ENCODE peak calls at places on chromosomes 4 and X, in five cellular contexts. M is HFFc6, I is MCF 10A, F is D341Med, D is frontal cortex. R is an unnamed sample.

GRCh38 chrX:22666441-22666840 is 333.3 kb upstream of the DDX53 start:
- DNase-seq in D (no peak), I (peak), F (peak), M (no peak), R (no peak)

GRCh38 chr4:38275331-38275821 is 315.2 kb downstream of the PTTG2 start:
- DNase-seq in I (peak), F (no peak), D (no peak), M (no peak), R (no peak)

GRCh38 chr4:116358633-116359222 is 726.6 kb downstream of the TRAM1L1 start:
- DNase-seq in I (peak), M (peak), F (peak), D (no peak), R (peak)

GRCh38 chr4:120331486-120332281 is 265.0 kb upstream of the MAD2L1 start:
- DNase-seq in F (no peak), M (no peak), D (no peak), I (peak), R (no peak)

GRCh38 chr4:3112979-3113469 is 38.5 kb downstream of the HTT start:
- DNase-seq in M (no peak), D (no peak), I (no peak), F (no peak), R (no peak)

GRCh38 chr4:139523076-139523475 is 32.9 kb downstream of the SETD7 start:
- DNase-seq in D (no peak), F (no peak), I (peak), M (no peak), R (no peak)

GRCh38 chr4:19492611-19493010 is 759.1 kb upstream of the SLIT2 start:
- DNase-seq in I (no peak), F (no peak), M (no peak), D (no peak), R (peak)

GRCh38 chr4:153159728-153160221 is 44.5 kb upstream of the TRIM2 start:
- DNase-seq in I (peak), D (no peak), M (peak), F (no peak), R (peak)

GRCh38 chr4:164935363-164935762 is 42.1 kb downstream of the TRIM61 start:
- DNase-seq in F (peak), D (no peak), I (no peak), M (no peak), R (no peak)

GRCh38 chr4:105196523-105197145 is 50.0 kb downstream of the TET2 start:
- DNase-seq in M (no peak), I (peak), D (no peak), F (no peak), R (no peak)

GRCh38 chr4:156228706-156229105 is 275.0 kb upstream of the CTSO start:
- DNase-seq in I (no peak), F (no peak), M (peak), D (no peak), R (no peak)

GRCh38 chrX:45806410-45807121 is 605.9 kb upstream of the DIPK2B start:
- DNase-seq in F (no peak), D (no peak), I (peak), M (peak), R (peak)

GRCh38 chrX:29587107-29587506 is 628.3 kb upstream of the MAGEB2 start:
- DNase-seq in F (no peak), D (no peak), I (no peak), M (no peak), R (no peak)

GRCh38 chr4:17688011-17688441 is 73.6 kb downstream of the MED28 start:
- DNase-seq in I (no peak), D (no peak), M (no peak), F (no peak), R (no peak)

GRCh38 chr4:186485621-186486062 is 69.7 kb downstream of the MTNR1A start:
- DNase-seq in D (no peak), M (peak), F (no peak), I (no peak), R (peak)

GRCh38 chr4:113556382-113557134 is 205.0 kb downstream of the CAMK2D start:
- DNase-seq in I (no peak), D (no peak), M (no peak), F (no peak), R (no peak)

GRCh38 chrX:24990585-24990984 is 25.2 kb downstream of the ARX start:
- DNase-seq in I (no peak), F (no peak), M (no peak), D (no peak), R (no peak)